ENCODE peak calls at places on chromosomes 2 and 18, in four cellular contexts. One of them, this sample, is unnamed.

GRCh38 chr18:44229693-44230108 is 451.0 kb upstream of the SETBP1 start:
- DNase-seq in H1: no peak
- DNase-seq in GM23338: no peak
- DNase-seq in esophagus muscularis mucosa: no peak
- DNase-seq in this sample: no peak

GRCh38 chr18:48876590-48876989 is 74.2 kb downstream of the SMAD7 start:
- DNase-seq in H1: no peak
- DNase-seq in GM23338: no peak
- DNase-seq in esophagus muscularis mucosa: no peak
- DNase-seq in this sample: no peak

GRCh38 chr2:35503738-35504160 is 851.8 kb upstream of the CRIM1 start:
- DNase-seq in esophagus muscularis mucosa: no peak
- DNase-seq in H1: no peak
- DNase-seq in GM23338: no peak
- DNase-seq in this sample: no peak

GRCh38 chr2:119517433-119517832 is 6.8 kb downstream of the SCTR start:
- DNase-seq in esophagus muscularis mucosa: peak
- DNase-seq in H1: no peak
- DNase-seq in GM23338: peak
- DNase-seq in this sample: peak

GRCh38 chr18:78423776-78424175 is 555.8 kb upstream of the SALL3 start:
- DNase-seq in esophagus muscularis mucosa: peak
- DNase-seq in H1: no peak
- DNase-seq in GM23338: no peak
- DNase-seq in this sample: no peak

GRCh38 chr18:56575819-56576663 is 62.4 kb downstream of the TXNL1 start:
- DNase-seq in esophagus muscularis mucosa: no peak
- DNase-seq in H1: no peak
- DNase-seq in GM23338: peak
- DNase-seq in this sample: no peak

GRCh38 chr2:237290249-237290648 is 123.7 kb downstream of the COL6A3 start:
- DNase-seq in GM23338: no peak
- DNase-seq in esophagus muscularis mucosa: peak
- DNase-seq in H1: no peak
- DNase-seq in this sample: no peak

GRCh38 chr18:36419913-36420531 is 122.5 kb downstream of the FHOD3 start:
- DNase-seq in esophagus muscularis mucosa: no peak
- DNase-seq in H1: no peak
- DNase-seq in GM23338: peak
- DNase-seq in this sample: no peak

GRCh38 chr18:48319796-48320638 is 89.2 kb downstream of the ZBTB7C start:
- DNase-seq in GM23338: no peak
- DNase-seq in H1: no peak
- DNase-seq in esophagus muscularis mucosa: no peak
- DNase-seq in this sample: no peak

GRCh38 chr2:109239720-109240119 is 110.7 kb downstream of the SH3RF3 start:
- DNase-seq in GM23338: no peak
- DNase-seq in H1: no peak
- DNase-seq in esophagus muscularis mucosa: no peak
- DNase-seq in this sample: no peak

GRCh38 chr2:239433777-239434396 is 33.1 kb upstream of the HDAC4 start:
- DNase-seq in H1: no peak
- DNase-seq in GM23338: no peak
- DNase-seq in esophagus muscularis mucosa: peak
- DNase-seq in this sample: no peak

GRCh38 chr18:23352042-23352441 is 101.0 kb upstream of the RIOK3 start:
- DNase-seq in GM23338: no peak
- DNase-seq in H1: no peak
- DNase-seq in esophagus muscularis mucosa: no peak
- DNase-seq in this sample: no peak

GRCh38 chr2:24123212-24124002 is at the start of the genes FAM228B and PFN4:
- DNase-seq in H1: no peak
- DNase-seq in esophagus muscularis mucosa: no peak
- DNase-seq in GM23338: peak
- DNase-seq in this sample: peak

GRCh38 chr2:23614701-23615100 is 229.7 kb downstream of the KLHL29 start:
- DNase-seq in esophagus muscularis mucosa: no peak
- DNase-seq in GM23338: peak
- DNase-seq in H1: no peak
- DNase-seq in this sample: no peak

GRCh38 chr2:232524771-232525170 is 1.2 kb upstream of the CHRND start:
- DNase-seq in esophagus muscularis mucosa: no peak
- DNase-seq in H1: no peak
- DNase-seq in GM23338: no peak
- DNase-seq in this sample: no peak

GRCh38 chr2:174596994-174597346 is 634 bp downstream of the WIPF1 start:
- DNase-seq in H1: no peak
- DNase-seq in GM23338: no peak
- DNase-seq in esophagus muscularis mucosa: no peak
- DNase-seq in this sample: no peak

GRCh38 chr2:19850526-19851050 is 51.2 kb downstream of the TTC32 start:
- DNase-seq in esophagus muscularis mucosa: no peak
- DNase-seq in H1: no peak
- DNase-seq in GM23338: no peak
- DNase-seq in this sample: no peak

GRCh38 chr2:233745073-233745755 is 14.9 kb upstream of the UGT1A1 start:
- DNase-seq in GM23338: no peak
- DNase-seq in esophagus muscularis mucosa: no peak
- DNase-seq in H1: no peak
- DNase-seq in this sample: no peak

GRCh38 chr2:219175928-219176817 is 552 bp downstream of the CNPPD1 start:
- DNase-seq in H1: no peak
- DNase-seq in esophagus muscularis mucosa: peak
- DNase-seq in GM23338: no peak
- DNase-seq in this sample: no peak

GRCh38 chr2:193240752-193241151 is 1046.0 kb upstream of the TMEFF2 start:
- DNase-seq in H1: no peak
- DNase-seq in esophagus muscularis mucosa: no peak
- DNase-seq in GM23338: peak
- DNase-seq in this sample: no peak

GRCh38 chr2:163656622-163657021 is 79.2 kb downstream of the FIGN start:
- DNase-seq in GM23338: no peak
- DNase-seq in esophagus muscularis mucosa: no peak
- DNase-seq in H1: no peak
- DNase-seq in this sample: no peak

GRCh38 chr2:24051833-24052232 is 2.3 kb downstream of the FKBP1B start:
- DNase-seq in H1: no peak
- DNase-seq in GM23338: no peak
- DNase-seq in esophagus muscularis mucosa: no peak
- DNase-seq in this sample: no peak

GRCh38 chr2:162243305-162243693 is at the start of gene FAP:
- DNase-seq in esophagus muscularis mucosa: no peak
- DNase-seq in H1: no peak
- DNase-seq in GM23338: no peak
- DNase-seq in this sample: no peak

GRCh38 chr18:3498705-3499451 is 48.9 kb downstream of the TGIF1 start:
- DNase-seq in H1: no peak
- DNase-seq in esophagus muscularis mucosa: no peak
- DNase-seq in GM23338: peak
- DNase-seq in this sample: no peak

GRCh38 chr18:22067682-22068081 is 101.7 kb upstream of the GATA6 start:
- DNase-seq in esophagus muscularis mucosa: no peak
- DNase-seq in GM23338: no peak
- DNase-seq in H1: no peak
- DNase-seq in this sample: no peak
- TF ChIP-seq POLR2AphosphoS5 in esophagus muscularis mucosa: no peak
- TF ChIP-seq POLR2AphosphoS5 in GM23338: no peak
- TF ChIP-seq POLR2AphosphoS5 in H1: no peak
- TF ChIP-seq POLR2AphosphoS5 in this sample: no peak

GRCh38 chr18:58402247-58402646 is 226.6 kb downstream of the ALPK2 start:
- DNase-seq in esophagus muscularis mucosa: no peak
- DNase-seq in GM23338: no peak
- DNase-seq in H1: no peak
- DNase-seq in this sample: no peak

GRCh38 chr18:58398648-58399398 is 230.1 kb downstream of the ALPK2 start:
- DNase-seq in H1: no peak
- DNase-seq in esophagus muscularis mucosa: no peak
- DNase-seq in GM23338: no peak
- DNase-seq in this sample: no peak

GRCh38 chr18:58401191-58401590 is 227.7 kb downstream of the ALPK2 start:
- DNase-seq in esophagus muscularis mucosa: no peak
- DNase-seq in GM23338: no peak
- DNase-seq in H1: no peak
- DNase-seq in this sample: no peak

GRCh38 chr18:58402951-58403702 is 225.8 kb downstream of the ALPK2 start:
- DNase-seq in esophagus muscularis mucosa: no peak
- DNase-seq in GM23338: no peak
- DNase-seq in H1: no peak
- DNase-seq in this sample: no peak

DNA sequence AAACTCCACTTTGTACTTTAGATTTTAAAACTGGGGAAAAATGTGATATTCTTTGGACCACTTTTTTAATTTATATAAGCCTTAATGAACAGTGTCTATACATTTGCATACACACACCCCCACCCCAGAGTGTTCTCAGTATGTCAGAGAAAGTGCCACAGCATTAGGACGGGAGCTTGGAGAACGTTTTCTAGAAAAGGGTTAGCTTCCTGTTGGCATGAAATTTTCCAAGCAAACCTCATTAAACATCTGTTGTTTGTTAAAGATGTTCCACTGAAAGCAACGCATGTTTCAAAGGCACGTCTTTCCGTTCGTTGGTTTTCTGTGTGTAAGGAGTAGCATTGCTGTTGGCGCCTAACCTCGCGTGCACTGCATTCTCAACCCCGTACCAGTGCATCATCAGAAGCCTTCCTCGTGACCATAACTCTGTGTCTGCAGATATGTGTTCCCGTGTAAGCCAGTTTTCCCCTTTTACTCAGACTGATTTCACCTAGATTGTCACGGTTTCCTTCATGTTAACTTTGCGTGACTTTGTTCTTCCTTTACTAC is 228.5 kb downstream of the ALPK2 start:
- DNase-seq in GM23338: no peak
- DNase-seq in esophagus muscularis mucosa: no peak
- DNase-seq in H1: no peak
- DNase-seq in this sample: no peak
- TF ChIP-seq POLR2AphosphoS5 in GM23338: no peak
- TF ChIP-seq POLR2AphosphoS5 in esophagus muscularis mucosa: no peak
- TF ChIP-seq POLR2AphosphoS5 in H1: no peak
- TF ChIP-seq POLR2AphosphoS5 in this sample: no peak

DNA sequence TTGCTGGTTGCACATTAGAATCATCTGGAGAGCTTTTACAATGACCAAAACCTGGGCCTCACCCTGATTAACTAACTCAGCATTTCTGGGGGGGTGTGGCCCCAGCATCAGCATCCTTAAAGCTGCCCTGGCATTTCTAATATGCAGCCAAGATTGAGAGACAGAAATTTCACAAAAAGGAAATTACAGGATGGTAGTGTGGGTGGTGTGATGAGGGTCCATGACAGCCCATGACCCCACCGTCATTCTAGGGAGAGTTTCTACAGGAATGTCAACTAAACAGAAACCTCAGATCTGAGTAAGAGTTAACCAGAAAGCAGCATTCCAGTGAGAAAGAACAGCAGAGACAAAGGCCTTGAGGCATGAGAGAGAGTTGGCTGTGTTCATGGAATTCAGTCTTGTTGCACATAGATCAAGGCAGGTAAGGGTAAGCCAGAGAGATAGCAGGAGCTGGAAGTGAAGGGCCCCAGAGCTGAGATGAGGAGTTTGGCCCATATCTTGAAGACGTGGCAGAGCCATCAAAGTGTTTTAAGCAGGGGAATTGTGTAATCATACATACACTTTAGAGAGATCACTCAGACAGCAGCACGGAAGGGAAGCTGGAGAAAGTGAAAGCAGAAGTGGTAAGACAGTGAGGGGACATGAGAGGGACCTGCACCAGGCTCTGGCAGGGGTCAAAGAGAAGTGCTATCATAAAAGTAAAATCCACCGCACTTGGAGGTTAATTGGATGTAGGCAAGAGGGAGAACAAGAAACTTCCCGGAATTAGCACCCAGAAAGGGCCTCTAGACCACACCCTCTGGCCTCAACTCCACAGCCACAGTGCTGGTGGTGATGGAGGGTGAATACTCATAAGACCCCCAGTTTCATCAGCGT is 7.8 kb upstream of the TRABD2A start:
- DNase-seq in GM23338: no peak
- DNase-seq in esophagus muscularis mucosa: no peak
- DNase-seq in H1: no peak
- DNase-seq in this sample: no peak
- TF ChIP-seq POLR2AphosphoS5 in GM23338: no peak
- TF ChIP-seq POLR2AphosphoS5 in esophagus muscularis mucosa: no peak
- TF ChIP-seq POLR2AphosphoS5 in H1: no peak
- TF ChIP-seq POLR2AphosphoS5 in this sample: no peak

DNA sequence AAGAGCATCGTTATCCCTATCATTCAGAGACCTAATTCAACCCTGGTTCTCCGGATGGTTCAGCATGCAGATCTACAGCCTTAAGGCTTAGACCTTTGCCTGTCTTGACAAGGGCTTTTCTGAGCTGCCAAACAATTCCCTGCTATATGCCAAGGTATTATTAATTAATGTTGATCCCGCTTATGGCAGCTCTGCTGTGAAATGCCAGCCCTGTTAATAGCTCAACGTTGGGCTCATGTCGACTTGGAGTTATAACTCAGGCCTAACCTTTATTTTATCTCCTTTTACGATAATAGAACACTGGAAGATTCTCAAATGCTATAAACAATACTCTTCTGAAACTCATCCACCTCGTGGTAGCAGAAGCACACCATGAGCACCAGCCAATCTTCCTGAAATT is 188.6 kb downstream of the TMEM247 start:
- DNase-seq in GM23338: no peak
- DNase-seq in esophagus muscularis mucosa: peak
- DNase-seq in H1: no peak
- DNase-seq in this sample: no peak
- TF ChIP-seq POLR2AphosphoS5 in GM23338: no peak
- TF ChIP-seq POLR2AphosphoS5 in esophagus muscularis mucosa: no peak
- TF ChIP-seq POLR2AphosphoS5 in H1: no peak
- TF ChIP-seq POLR2AphosphoS5 in this sample: no peak

GRCh38 chr18:63319383-63320040 is at the start of gene BCL2:
- DNase-seq in H1: no peak
- DNase-seq in esophagus muscularis mucosa: no peak
- DNase-seq in GM23338: peak
- DNase-seq in this sample: no peak
- TF ChIP-seq POLR2AphosphoS5 in H1: no peak
- TF ChIP-seq POLR2AphosphoS5 in esophagus muscularis mucosa: no peak
- TF ChIP-seq POLR2AphosphoS5 in GM23338: no peak
- TF ChIP-seq POLR2AphosphoS5 in this sample: no peak

GRCh38 chr2:224956706-224957105 is 85.6 kb downstream of the DOCK10 start:
- DNase-seq in esophagus muscularis mucosa: no peak
- DNase-seq in GM23338: no peak
- DNase-seq in H1: no peak
- DNase-seq in this sample: no peak

GRCh38 chr2:224957540-224958465 is 84.5 kb downstream of the DOCK10 start:
- DNase-seq in H1: no peak
- DNase-seq in GM23338: no peak
- DNase-seq in esophagus muscularis mucosa: peak
- DNase-seq in this sample: peak

GRCh38 chr2:224954980-224955379 is 87.3 kb downstream of the DOCK10 start:
- DNase-seq in esophagus muscularis mucosa: no peak
- DNase-seq in GM23338: no peak
- DNase-seq in H1: no peak
- DNase-seq in this sample: no peak

GRCh38 chr2:224958466-224958857 is 83.8 kb downstream of the DOCK10 start:
- DNase-seq in H1: no peak
- DNase-seq in esophagus muscularis mucosa: no peak
- DNase-seq in GM23338: no peak
- DNase-seq in this sample: no peak

GRCh38 chr2:224958873-224959272 is 83.4 kb downstream of the DOCK10 start:
- DNase-seq in H1: no peak
- DNase-seq in esophagus muscularis mucosa: no peak
- DNase-seq in GM23338: no peak
- DNase-seq in this sample: no peak
- TF ChIP-seq POLR2AphosphoS5 in H1: no peak
- TF ChIP-seq POLR2AphosphoS5 in esophagus muscularis mucosa: no peak
- TF ChIP-seq POLR2AphosphoS5 in GM23338: no peak
- TF ChIP-seq POLR2AphosphoS5 in this sample: no peak

GRCh38 chr2:157173740-157174184 is 83.7 kb upstream of the GALNT5 start:
- DNase-seq in GM23338: no peak
- DNase-seq in esophagus muscularis mucosa: no peak
- DNase-seq in H1: no peak
- DNase-seq in this sample: no peak
- TF ChIP-seq POLR2AphosphoS5 in GM23338: no peak
- TF ChIP-seq POLR2AphosphoS5 in esophagus muscularis mucosa: peak
- TF ChIP-seq POLR2AphosphoS5 in H1: no peak
- TF ChIP-seq POLR2AphosphoS5 in this sample: no peak

This sample was measured in GM12892.